ENCODE peak calls at places on chromosomes 16 and 17, in nine cellular contexts. R is heart right ventricle, E is BE2C, H is ascending aorta, V is GM23338, T is A549, Q is prostate gland, C is cardiac fibroblast, G is lower leg skin. X is an unnamed sample.

GRCh38 chr16:50448522-50448921 is 79.7 kb upstream of the BRD7 start:
- DNase-seq in R (no peak), E (peak), H (no peak), V (peak), T (no peak), Q (no peak), C (no peak), G (no peak), X (no peak)

GRCh38 chr17:81991684-81992513 is 14.5 kb downstream of the ASPSCR1 start:
- DNase-seq in R (peak), E (peak), H (peak), V (no peak), T (peak), Q (peak), C (peak), G (peak), X (peak)

GRCh38 chr17:70127221-70127873 is 42.0 kb upstream of the KCNJ2 start:
- DNase-seq in R (no peak), E (no peak), H (no peak), V (peak), T (no peak), Q (no peak), C (no peak), G (no peak), X (peak)

GRCh38 chr16:89705006-89705405 is 3.5 kb upstream of the SPATA2L start:
- DNase-seq in R (no peak), E (no peak), H (no peak), V (no peak), T (no peak), Q (no peak), C (no peak), G (no peak), X (no peak)

GRCh38 chr16:68490829-68491575 is 42.7 kb upstream of the SMPD3 start:
- DNase-seq in R (no peak), E (no peak), H (no peak), V (peak), T (peak), Q (peak), C (no peak), G (no peak), X (peak)

GRCh38 chr17:740240-741055 is 8.1 kb downstream of the TLCD3A start:
- DNase-seq in R (no peak), E (no peak), H (no peak), V (no peak), T (no peak), Q (no peak), C (no peak), G (no peak), X (no peak)

GRCh38 chr16:54957403-54957802 is 26.7 kb downstream of the IRX5 start:
- DNase-seq in R (no peak), E (peak), H (no peak), V (peak), T (peak), Q (no peak), C (peak), G (no peak), X (peak)

GRCh38 chr17:49760909-49761558 is 2.9 kb downstream of the FAM117A start:
- DNase-seq in R (no peak), E (no peak), H (no peak), V (no peak), T (no peak), Q (no peak), C (no peak), G (no peak), X (no peak)

GRCh38 chr16:22659933-22660332 is 149.2 kb downstream of the NPIPB5 start:
- DNase-seq in R (no peak), E (no peak), H (peak), V (no peak), T (no peak), Q (peak), C (no peak), G (peak), X (no peak)

GRCh38 chr16:58243528-58244004 is 45.7 kb upstream of the CSNK2A2 start:
- DNase-seq in R (no peak), E (no peak), H (no peak), V (peak), T (no peak), Q (no peak), C (no peak), G (no peak), X (peak)

GRCh38 chr17:75036643-75037268 is 10.0 kb downstream of the ATP5PD start:
- DNase-seq in R (peak), E (peak), H (peak), V (peak), T (peak), Q (peak), C (peak), G (peak), X (peak)

GRCh38 chr16:28538733-28539596 is at the start of gene NUPR1:
- DNase-seq in R (peak), E (no peak), H (peak), V (no peak), T (peak), Q (peak), C (peak), G (peak), X (peak)

GRCh38 chr16:47320546-47321315 is 140.1 kb downstream of the ITFG1 start:
- DNase-seq in R (no peak), E (no peak), H (no peak), V (no peak), T (no peak), Q (no peak), C (no peak), G (no peak), X (peak)

GRCh38 chr16:84369938-84370627 is 1.7 kb downstream of the ATP2C2 start:
- DNase-seq in R (no peak), E (no peak), H (no peak), V (peak), T (no peak), Q (no peak), C (no peak), G (no peak), X (peak)

GRCh38 chr17:46944931-46945330 is 22.0 kb downstream of the GOSR2 start:
- DNase-seq in R (no peak), E (no peak), H (no peak), V (no peak), T (no peak), Q (no peak), C (no peak), G (no peak), X (peak)

GRCh38 chr17:4850236-4850635 is 17.1 kb downstream of the MINK1 start:
- DNase-seq in R (no peak), E (no peak), H (no peak), V (no peak), T (no peak), Q (no peak), C (no peak), G (no peak), X (peak)

GRCh38 chr17:20908373-20909273 is 134.2 kb downstream of the USP22 start:
- DNase-seq in R (peak), E (peak), H (peak), V (peak), T (peak), Q (peak), C (peak), G (peak), X (peak)

GRCh38 chr16:70548936-70549335 is 25.3 kb downstream of the SF3B3 start:
- DNase-seq in R (no peak), E (no peak), H (no peak), V (no peak), T (no peak), Q (no peak), C (no peak), G (no peak), X (peak)

GRCh38 chr17:65155622-65156021 is 18.5 kb downstream of the RGS9 start:
- DNase-seq in R (no peak), E (no peak), H (no peak), V (no peak), T (no peak), Q (no peak), C (no peak), G (no peak), X (no peak)

GRCh38 chr16:24524855-24525652 is 14.3 kb upstream of the RBBP6 start:
- DNase-seq in R (no peak), E (no peak), H (no peak), V (no peak), T (peak), Q (no peak), C (peak), G (no peak), X (peak)

GRCh38 chr17:970388-970768 is 9.2 kb downstream of the NXN start:
- DNase-seq in R (no peak), E (no peak), H (no peak), V (no peak), T (no peak), Q (no peak), C (no peak), G (no peak), X (no peak)

GRCh38 chr16:82108774-82109173 is 61.2 kb downstream of the MPHOSPH6 start:
- DNase-seq in R (no peak), E (no peak), H (no peak), V (no peak), T (no peak), Q (no peak), C (no peak), G (no peak), X (no peak)

GRCh38 chr16:89499767-89500166 is 8.4 kb upstream of the SPG7 start:
- DNase-seq in R (no peak), E (no peak), H (no peak), V (no peak), T (no peak), Q (no peak), C (no peak), G (no peak), X (no peak)

GRCh38 chr16:89906141-89907025 is 12.3 kb upstream of the MC1R start:
- DNase-seq in R (no peak), E (peak), H (no peak), V (no peak), T (no peak), Q (no peak), C (no peak), G (no peak), X (no peak)

GRCh38 chr17:32498362-32498761 is 11.6 kb downstream of the CDK5R1 start:
- DNase-seq in R (no peak), E (no peak), H (no peak), V (peak), T (no peak), Q (no peak), C (no peak), G (no peak), X (no peak)

GRCh38 chr16:88454315-88455057 is 1.4 kb downstream of the ZFPM1 start:
- DNase-seq in R (no peak), E (no peak), H (no peak), V (peak), T (peak), Q (no peak), C (no peak), G (no peak), X (peak)

GRCh38 chr17:49201481-49201927 is 8.9 kb downstream of the GNGT2 start:
- DNase-seq in R (no peak), E (no peak), H (no peak), V (no peak), T (no peak), Q (no peak), C (peak), G (no peak), X (peak)

GRCh38 chr17:4941027-4941610 is 1.1 kb downstream of the RNF167 start:
- DNase-seq in R (no peak), E (no peak), H (no peak), V (no peak), T (no peak), Q (no peak), C (no peak), G (no peak), X (no peak)

GRCh38 chr16:80150978-80151705 is 389.7 kb upstream of the DYNLRB2 start:
- DNase-seq in R (no peak), E (no peak), H (no peak), V (no peak), T (no peak), Q (no peak), C (no peak), G (no peak), X (no peak)

GRCh38 chr16:21284414-21284813 is 6.3 kb upstream of the CRYM start:
- DNase-seq in R (no peak), E (no peak), H (no peak), V (no peak), T (no peak), Q (no peak), C (no peak), G (no peak), X (no peak)
- H3K4me3 ChIP-seq in R (peak), E (no peak), H (no peak), V (peak), T (peak), Q (peak), C (no peak), G (no peak), X (no peak)

GRCh38 chr17:39835038-39835786 is 28.9 kb downstream of the IKZF3 start:
- DNase-seq in R (no peak), E (no peak), H (no peak), V (peak), T (no peak), Q (no peak), C (no peak), G (no peak), X (no peak)
- TF ChIP-seq CTCF in R (no peak), E (peak), H (no peak), V (peak), T (no peak), Q (no peak), C (no peak), G (no peak), X (no peak)

GRCh38 chr17:67353929-67354557 is 12.3 kb downstream of the PSMD12 start:
- DNase-seq in R (no peak), E (no peak), H (no peak), V (peak), T (no peak), Q (no peak), C (no peak), G (no peak), X (no peak)
- H3K4me3 ChIP-seq in R (no peak), E (no peak), H (no peak), V (no peak), T (no peak), Q (no peak), C (no peak), G (no peak), X (no peak)

DNA sequence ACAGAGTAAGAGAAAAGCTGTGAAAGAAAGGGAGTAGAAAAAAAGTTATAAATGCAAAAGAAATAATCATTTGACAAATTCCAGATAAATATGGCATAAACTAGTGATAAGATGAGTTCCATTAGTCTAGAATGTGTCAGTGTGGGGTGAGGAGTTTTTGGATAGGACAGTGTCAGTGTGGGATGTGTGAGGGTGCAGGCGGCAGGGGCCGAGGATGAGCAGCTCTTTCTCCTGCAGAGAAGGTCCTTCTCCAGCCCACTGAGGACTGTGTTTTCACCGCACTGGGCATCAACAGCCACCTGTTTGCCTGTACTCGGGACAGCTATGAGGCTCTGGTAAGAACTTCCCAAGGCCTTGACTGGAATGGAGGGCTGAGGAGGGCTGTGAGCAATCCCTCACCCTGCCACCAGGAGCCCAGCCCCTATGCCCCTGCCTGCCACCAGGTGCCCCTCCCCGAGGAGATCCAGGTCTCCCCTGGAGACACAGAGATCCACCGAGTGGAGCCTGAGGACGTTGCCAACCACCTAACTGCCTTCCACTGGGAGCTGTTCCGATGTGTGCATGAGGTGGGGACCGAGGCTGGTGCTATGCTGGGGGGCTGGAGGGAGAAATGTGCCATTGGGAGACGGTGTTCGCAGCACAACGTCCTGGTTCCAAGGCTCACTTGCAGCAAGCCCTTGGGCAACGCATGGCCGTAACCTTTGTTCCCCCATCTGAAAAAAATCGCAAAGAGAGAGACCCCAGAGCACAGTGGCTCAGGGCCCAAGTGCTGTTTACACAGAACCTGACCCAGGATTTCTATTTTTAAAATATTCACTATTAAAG is 13.1 kb downstream of the RAPGEFL1 start:
- DNase-seq in R (no peak), E (peak), H (no peak), V (peak), T (peak), Q (no peak), C (no peak), G (no peak), X (peak)
- TF ChIP-seq CTCF in R (no peak), E (peak), H (peak), V (peak), T (peak), Q (peak), C (peak), G (no peak), X (peak)

GRCh38 chr16:10970065-10970464 is 25.7 kb downstream of the CLEC16A start:
- DNase-seq in R (no peak), E (no peak), H (peak), V (no peak), T (no peak), Q (no peak), C (peak), G (no peak), X (no peak)
- H3K4me3 ChIP-seq in R (no peak), E (no peak), H (no peak), V (no peak), T (no peak), Q (no peak), C (no peak), G (no peak), X (no peak)

DNA sequence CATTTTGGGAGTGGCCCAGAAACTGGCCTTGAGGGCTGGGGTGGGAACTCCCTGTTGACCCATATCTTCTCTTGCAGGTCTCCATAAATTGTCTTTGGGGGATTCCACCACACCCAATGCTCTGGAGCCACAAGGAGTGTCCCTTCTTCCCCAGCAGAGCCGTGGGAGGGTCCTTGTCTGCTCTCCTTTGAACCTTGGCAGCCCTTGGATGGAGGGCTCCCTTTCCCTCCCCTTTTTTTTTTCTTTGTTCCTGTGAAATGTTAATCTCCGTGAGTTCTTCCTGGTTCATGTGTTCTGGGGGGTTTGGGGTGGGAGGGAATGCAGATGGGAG is 6.3 kb downstream of the ELOB start:
- DNase-seq in R (no peak), E (no peak), H (no peak), V (no peak), T (no peak), Q (no peak), C (no peak), G (no peak), X (no peak)
- TF ChIP-seq CTCF in R (no peak), E (no peak), H (no peak), V (no peak), T (no peak), Q (no peak), C (no peak), G (no peak), X (no peak)

DNA sequence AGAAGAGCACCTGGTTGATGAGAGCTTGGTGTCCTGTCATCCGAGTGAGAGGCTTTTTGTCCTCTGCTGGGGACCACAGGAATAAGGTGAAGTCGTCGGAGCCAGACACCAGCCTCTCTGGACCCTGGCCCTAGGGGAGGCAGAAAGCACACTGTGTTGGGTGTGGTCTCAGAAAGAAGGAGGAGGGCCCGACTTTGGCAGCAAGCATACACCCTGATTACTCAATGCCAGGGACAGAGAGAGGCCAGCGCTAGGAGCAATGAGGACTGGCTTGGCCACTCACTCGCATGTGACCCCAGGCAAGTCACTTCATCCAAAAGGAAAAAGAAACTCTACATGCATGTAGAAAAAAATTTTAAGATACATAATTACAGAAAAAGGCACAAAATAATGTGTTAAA is 6.8 kb downstream of the NLE1 start:
- DNase-seq in R (no peak), E (no peak), H (no peak), V (no peak), T (no peak), Q (no peak), C (no peak), G (no peak), X (no peak)
- H3K4me3 ChIP-seq in R (no peak), E (no peak), H (no peak), V (no peak), T (no peak), Q (no peak), C (no peak), G (no peak), X (no peak)

GRCh38 chr17:58520843-58521430 is 6.5 kb upstream of the MTMR4 start:
- DNase-seq in R (no peak), E (peak), H (no peak), V (peak), T (peak), Q (no peak), C (peak), G (no peak), X (peak)
- TF ChIP-seq CTCF in R (peak), E (peak), H (no peak), V (peak), T (no peak), Q (peak), C (peak), G (no peak), X (peak)